ENCODE peak calls at places on chromosome 18, in six cellular contexts. P, M, U, Y, S and I are unnamed samples. For H3K36me3, the result is how much of the 10 kb centered on the place peaks cover.

GRCh38 chr18:56076735-56077134 is 488.7 kb upstream of the TCF4 start:
- DNase-seq in P (no peak), M (no peak), U (no peak), Y (no peak), S (no peak), I (no peak)

GRCh38 chr18:40612356-40612755 is 1342.7 kb upstream of the PIK3C3 start:
- DNase-seq in P (no peak), M (no peak), U (no peak), Y (no peak), S (no peak), I (no peak)

GRCh38 chr18:54647176-54647575 is 56.1 kb downstream of the DYNAP start:
- DNase-seq in P (no peak), M (no peak), U (peak), Y (no peak), S (no peak), I (no peak)

GRCh38 chr18:10715791-10716190 is 190.0 kb downstream of the NAPG start:
- DNase-seq in P (no peak), M (no peak), U (no peak), Y (no peak), S (no peak), I (no peak)

GRCh38 chr18:32389868-32390267 is 80.8 kb downstream of the GAREM1 start:
- DNase-seq in P (no peak), M (no peak), U (no peak), Y (no peak), S (no peak), I (no peak)

GRCh38 chr18:3332376-3332775 is 70.4 kb downstream of the MYL12B start:
- DNase-seq in P (no peak), M (no peak), U (no peak), Y (no peak), S (no peak), I (no peak)

GRCh38 chr18:24801011-24801410 is 340.6 kb downstream of the HRH4 start:
- DNase-seq in P (no peak), M (no peak), U (no peak), Y (no peak), S (no peak), I (no peak)

GRCh38 chr18:69916412-69916811 is 31.3 kb downstream of the CD226 start:
- DNase-seq in P (no peak), M (no peak), U (no peak), Y (no peak), S (no peak), I (no peak)

GRCh38 chr18:76991021-76991688 is 141.4 kb downstream of the MBP start:
- DNase-seq in P (no peak), M (no peak), U (no peak), Y (no peak), S (no peak), I (no peak)

GRCh38 chr18:69845588-69846506 is 101.8 kb downstream of the CD226 start:
- DNase-seq in P (no peak), M (no peak), U (no peak), Y (no peak), S (no peak), I (no peak)

GRCh38 chr18:28831908-28832307 is 655.0 kb upstream of the CDH2 start:
- DNase-seq in P (no peak), M (no peak), U (no peak), Y (no peak), S (no peak), I (no peak)

GRCh38 chr18:22194151-22194598 is 24.8 kb downstream of the GATA6 start:
- DNase-seq in P (peak), M (no peak), U (no peak), Y (no peak), S (no peak), I (peak)

GRCh38 chr18:58476521-58477210 is 152.2 kb downstream of the ALPK2 start:
- DNase-seq in P (no peak), M (no peak), U (no peak), Y (no peak), S (no peak), I (no peak)

GRCh38 chr18:43277164-43277600 is at the start of gene SYT4:
- DNase-seq in P (no peak), M (no peak), U (no peak), Y (no peak), S (peak), I (no peak)

GRCh38 chr18:36809590-36810381 is 19.0 kb downstream of the TPGS2 start:
- DNase-seq in P (peak), M (peak), U (peak), Y (no peak), S (no peak), I (no peak)

GRCh38 chr18:39184176-39184575 is 1618.6 kb upstream of the CELF4 start:
- DNase-seq in P (no peak), M (no peak), U (no peak), Y (no peak), S (no peak), I (no peak)

GRCh38 chr18:39960545-39960944 is 1994.5 kb upstream of the PIK3C3 start:
- DNase-seq in P (no peak), M (no peak), U (no peak), Y (no peak), S (no peak), I (no peak)

GRCh38 chr18:55844373-55844772 is 256.4 kb upstream of the TCF4 start:
- DNase-seq in P (no peak), M (no peak), U (no peak), Y (no peak), S (no peak), I (no peak)

GRCh38 chr18:11323359-11323819 is 174.0 kb upstream of the PIEZO2 start:
- DNase-seq in P (no peak), M (no peak), U (no peak), Y (no peak), S (no peak), I (no peak)

GRCh38 chr18:41828137-41828536 is 126.9 kb upstream of the PIK3C3 start:
- DNase-seq in P (no peak), M (no peak), U (no peak), Y (no peak), S (no peak), I (no peak)

GRCh38 chr18:28522250-28522649 is 345.3 kb upstream of the CDH2 start:
- DNase-seq in P (no peak), M (no peak), U (no peak), Y (no peak), S (no peak), I (no peak)

GRCh38 chr18:61545281-61546245 is 212.3 kb downstream of the CDH20 start:
- DNase-seq in P (no peak), M (no peak), U (no peak), Y (no peak), S (no peak), I (no peak)

GRCh38 chr18:2994603-2995432 is 18.1 kb downstream of the LPIN2 start:
- DNase-seq in P (peak), M (no peak), U (no peak), Y (no peak), S (peak), I (no peak)

GRCh38 chr18:47586418-47586817 is 335.0 kb upstream of the SKOR2 start:
- DNase-seq in P (no peak), M (no peak), U (no peak), Y (no peak), S (no peak), I (no peak)

GRCh38 chr18:79199691-79200374 is 130.6 kb downstream of the ATP9B start:
- DNase-seq in P (no peak), M (no peak), U (no peak), Y (no peak), S (no peak), I (no peak)

GRCh38 chr18:79193826-79194225 is 124.6 kb downstream of the ATP9B start:
- DNase-seq in P (no peak), M (no peak), U (no peak), Y (no peak), S (no peak), I (no peak)

GRCh38 chr18:79200546-79201268 is 131.5 kb downstream of the ATP9B start:
- DNase-seq in P (peak), M (no peak), U (peak), Y (no peak), S (no peak), I (peak)

GRCh38 chr18:79195716-79196683 is 126.8 kb downstream of the ATP9B start:
- DNase-seq in P (no peak), M (no peak), U (no peak), Y (no peak), S (no peak), I (no peak)

GRCh38 chr18:79197531-79197930 is 128.3 kb downstream of the ATP9B start:
- DNase-seq in P (no peak), M (no peak), U (no peak), Y (no peak), S (no peak), I (no peak)
- H3K27ac ChIP-seq in P (no peak), M (no peak), U (no peak), Y (no peak), S (no peak), I (no peak)

GRCh38 chr18:66432636-66433035 is 171.3 kb downstream of the CDH19 start:
- DNase-seq in P (no peak), M (no peak), U (no peak), Y (no peak), S (no peak), I (no peak)
- TF ChIP-seq POLR2AphosphoS5 in P (no peak), M (no peak), U (no peak), Y (no peak), S (no peak), I (no peak)

GRCh38 chr18:45932708-45933107 is 34.4 kb downstream of the EPG5 start:
- DNase-seq in P (no peak), M (no peak), U (no peak), Y (no peak), S (no peak), I (no peak)

GRCh38 chr18:45938488-45938935 is 28.6 kb downstream of the EPG5 start:
- DNase-seq in P (no peak), M (peak), U (no peak), Y (no peak), S (no peak), I (no peak)

GRCh38 chr18:45940724-45941123 is 26.4 kb downstream of the EPG5 start:
- DNase-seq in P (no peak), M (no peak), U (no peak), Y (no peak), S (no peak), I (no peak)

GRCh38 chr18:45930953-45931352 is 36.2 kb downstream of the EPG5 start:
- DNase-seq in P (no peak), M (no peak), U (no peak), Y (no peak), S (no peak), I (no peak)

DNA sequence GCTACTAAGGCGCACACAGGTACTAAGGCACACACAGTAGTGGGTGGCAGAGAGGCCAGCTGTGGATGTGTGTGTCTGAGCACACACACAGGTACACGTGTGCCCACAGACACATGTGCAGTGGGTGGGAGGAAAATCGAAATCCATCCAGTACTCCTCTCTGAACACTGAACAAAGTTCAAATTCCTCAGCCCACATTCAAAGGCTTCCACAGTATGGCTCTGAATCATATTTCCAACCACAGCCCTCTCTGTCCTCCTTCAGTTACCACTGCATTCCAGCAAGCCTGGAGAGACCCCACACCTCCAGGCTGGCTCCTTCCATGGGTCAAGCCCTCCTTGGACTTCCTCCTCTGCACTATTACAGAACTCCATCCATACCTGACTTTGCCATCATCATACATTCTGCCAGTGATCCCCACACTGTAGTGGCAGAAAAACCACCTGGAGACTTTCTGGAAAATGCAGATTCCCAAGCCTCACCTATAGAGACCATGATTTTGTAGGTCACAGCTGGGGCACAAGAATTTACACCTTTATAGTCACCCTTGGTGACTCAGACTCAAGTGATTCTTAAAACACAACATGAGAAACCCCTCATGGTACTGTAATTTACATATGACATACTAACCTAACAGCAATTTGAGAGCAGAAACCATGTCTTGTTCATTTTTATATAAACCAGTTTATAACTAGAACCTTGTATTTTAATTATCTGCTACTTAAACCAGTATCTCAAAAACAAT is 31.4 kb downstream of the EPG5 start:
- DNase-seq in P (no peak), M (no peak), U (no peak), Y (no peak), S (no peak), I (no peak)
- H3K36me3 ChIP-seq in P (under half), M (under half), U (under half), Y (under half), S (half or more), I (half or more)

GRCh38 chr18:45149712-45150111 is 465.6 kb upstream of the SLC14A2 start:
- DNase-seq in P (no peak), M (no peak), U (no peak), Y (no peak), S (no peak), I (no peak)

GRCh38 chr18:45151645-45152044 is 463.6 kb upstream of the SLC14A2 start:
- DNase-seq in P (no peak), M (no peak), U (no peak), Y (no peak), S (no peak), I (no peak)

GRCh38 chr18:45156941-45157340 is 458.3 kb upstream of the SLC14A2 start:
- DNase-seq in P (no peak), M (no peak), U (no peak), Y (no peak), S (no peak), I (no peak)

DNA sequence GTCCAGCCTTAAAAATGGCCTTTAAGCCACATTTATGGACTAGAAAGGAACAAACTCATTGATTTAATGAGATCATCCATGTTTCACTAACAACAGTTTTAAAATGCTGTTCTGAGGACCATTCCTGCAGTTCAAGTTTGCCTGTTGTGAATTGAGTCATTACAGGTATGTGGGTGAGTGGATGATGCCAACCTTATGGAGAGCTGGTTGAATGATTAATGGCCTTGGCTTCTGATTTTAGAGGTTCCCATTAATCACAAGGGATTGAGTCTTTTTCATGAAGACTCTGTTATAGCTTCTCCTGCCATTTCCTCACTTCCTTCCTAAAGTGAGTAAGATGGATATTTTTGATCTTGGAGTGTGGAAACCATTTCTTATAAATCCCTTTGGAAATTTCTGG is 459.8 kb upstream of the SLC14A2 start:
- DNase-seq in P (no peak), M (no peak), U (no peak), Y (no peak), S (no peak), I (no peak)
- H3K27ac ChIP-seq in P (no peak), M (no peak), U (no peak), Y (no peak), S (no peak), I (no peak)